ENCODE peak calls at places on chromosome 22, in five cellular contexts. M is posterior cingulate gyrus, A is iPS-NIHi11, O is upper lobe of right lung, Y is activated T-cell treated with anti-CD3 and anti-CD28 coated beads for 48 hours. W is an unnamed sample.

GRCh38 chr22:22196018-22196533 is 48.5 kb upstream of the VPREB1 start:
- DNase-seq in M (no peak), A (no peak), O (no peak), Y (no peak), W (no peak)

GRCh38 chr22:29040385-29041275 is 21.0 kb downstream of the C22orf31 start:
- DNase-seq in M (no peak), A (peak), O (no peak), Y (peak), W (peak)

GRCh38 chr22:30878516-30879365 is 89.8 kb downstream of the MORC2 start:
- DNase-seq in M (no peak), A (no peak), O (peak), Y (no peak), W (no peak)

GRCh38 chr22:19143967-19144400 is 467 bp downstream of the ESS2 start:
- DNase-seq in M (no peak), A (no peak), O (no peak), Y (peak), W (peak)

GRCh38 chr22:38034278-38034882 is 22.8 kb upstream of the PICK1 start:
- DNase-seq in M (peak), A (peak), O (peak), Y (no peak), W (no peak)

GRCh38 chr22:37510046-37510445 is 9.2 kb downstream of the CARD10 start:
- DNase-seq in M (no peak), A (no peak), O (no peak), Y (no peak), W (no peak)

GRCh38 chr22:24542641-24543040 is 12.3 kb downstream of the GUCD1 start:
- DNase-seq in M (no peak), A (no peak), O (peak), Y (no peak), W (no peak)

GRCh38 chr22:19530751-19531150 is 6.5 kb upstream of the CLDN5 start:
- DNase-seq in M (no peak), A (no peak), O (peak), Y (no peak), W (no peak)

GRCh38 chr22:23218867-23219251 is 38.5 kb downstream of the BCR start:
- DNase-seq in M (no peak), A (peak), O (peak), Y (no peak), W (no peak)

GRCh38 chr22:39674536-39674935 is 104.0 kb downstream of the CACNA1I start:
- DNase-seq in M (no peak), A (no peak), O (no peak), Y (no peak), W (no peak)

GRCh38 chr22:48369789-48370507 is 1457.7 kb downstream of the BRD1 start:
- DNase-seq in M (no peak), A (peak), O (no peak), Y (no peak), W (no peak)

GRCh38 chr22:37577957-37578356 is 1.9 kb downstream of the LGALS2 start:
- DNase-seq in M (no peak), A (no peak), O (no peak), Y (no peak), W (no peak)

GRCh38 chr22:33652596-33652995 is 267.7 kb downstream of the LARGE1 start:
- DNase-seq in M (no peak), A (no peak), O (no peak), Y (no peak), W (no peak)

GRCh38 chr22:27452245-27452644 is 349.3 kb downstream of the MN1 start:
- DNase-seq in M (no peak), A (no peak), O (no peak), Y (no peak), W (no peak)

GRCh38 chr22:36493690-36494110 is 12.3 kb upstream of the TXN2 start:
- DNase-seq in M (no peak), A (no peak), O (peak), Y (no peak), W (no peak)

GRCh38 chr22:24706732-24707476 is 67.6 kb downstream of the PIWIL3 start:
- DNase-seq in M (no peak), A (no peak), O (no peak), Y (no peak), W (no peak)

GRCh38 chr22:28773461-28773867 is 969 bp downstream of the CCDC117 start:
- DNase-seq in M (no peak), A (peak), O (no peak), Y (no peak), W (no peak)

GRCh38 chr22:44578516-44579230 is 80.6 kb upstream of the RTL6 start:
- DNase-seq in M (no peak), A (no peak), O (peak), Y (no peak), W (no peak)

GRCh38 chr22:37103696-37104452 is 5.6 kb downstream of the TMPRSS6 start:
- DNase-seq in M (no peak), A (no peak), O (no peak), Y (no peak), W (no peak)

GRCh38 chr22:24128631-24129601 is 52.4 kb upstream of the SUSD2 start:
- DNase-seq in M (no peak), A (no peak), O (no peak), Y (no peak), W (no peak)

GRCh38 chr22:24270556-24271405 is at the start of gene SPECC1L:
- DNase-seq in M (peak), A (peak), O (peak), Y (peak), W (peak)

GRCh38 chr22:47452184-47452583 is 689.7 kb downstream of the TBC1D22A start:
- DNase-seq in M (no peak), A (peak), O (no peak), Y (no peak), W (no peak)

GRCh38 chr22:25396615-25397200 is 167.8 kb upstream of the GRK3 start:
- DNase-seq in M (no peak), A (no peak), O (no peak), Y (no peak), W (no peak)

GRCh38 chr22:49657974-49658550 is 169.6 kb downstream of the BRD1 start:
- DNase-seq in M (no peak), A (no peak), O (peak), Y (no peak), W (no peak)

GRCh38 chr22:46538816-46539163 is 1.4 kb upstream of the CELSR1 start:
- DNase-seq in M (peak), A (no peak), O (peak), Y (peak), W (no peak)

GRCh38 chr22:27617214-27617881 is 184.2 kb downstream of the MN1 start:
- DNase-seq in M (no peak), A (no peak), O (no peak), Y (no peak), W (no peak)

GRCh38 chr22:43879901-43880742 is 11.7 kb downstream of the PNPLA5 start:
- DNase-seq in M (no peak), A (no peak), O (peak), Y (no peak), W (no peak)

GRCh38 chr22:39173787-39174497 is 21.5 kb upstream of the CBX7 start:
- DNase-seq in M (no peak), A (no peak), O (no peak), Y (no peak), W (peak)

GRCh38 chr22:23235425-23235824 is 55.1 kb downstream of the BCR start:
- DNase-seq in M (no peak), A (no peak), O (no peak), Y (no peak), W (no peak)

GRCh38 chr22:28014141-28015055 is 95.3 kb upstream of the PITPNB start:
- DNase-seq in M (no peak), A (no peak), O (peak), Y (no peak), W (no peak)

GRCh38 chr22:27669798-27670599 is 131.6 kb downstream of the MN1 start:
- DNase-seq in M (no peak), A (no peak), O (no peak), Y (no peak), W (no peak)

GRCh38 chr22:50479686-50480085 is 1.7 kb upstream of the ADM2 start:
- DNase-seq in M (no peak), A (no peak), O (no peak), Y (no peak), W (no peak)

GRCh38 chr22:27238935-27239510 is 562.5 kb downstream of the MN1 start:
- DNase-seq in M (no peak), A (peak), O (peak), Y (no peak), W (no peak)

GRCh38 chr22:37419916-37420655 is 7.2 kb downstream of the ELFN2 start:
- DNase-seq in M (no peak), A (peak), O (no peak), Y (peak), W (peak)

GRCh38 chr22:31947296-31947695 is 3.0 kb downstream of the YWHAH start:
- DNase-seq in M (no peak), A (no peak), O (no peak), Y (no peak), W (no peak)

GRCh38 chr22:44256860-44257560 is 55.7 kb downstream of the SHISAL1 start:
- DNase-seq in M (no peak), A (no peak), O (no peak), Y (no peak), W (no peak)

GRCh38 chr22:19607198-19608113 is 83.2 kb upstream of the CLDN5 start:
- DNase-seq in M (no peak), A (peak), O (peak), Y (peak), W (peak)

GRCh38 chr22:26442086-26442756 is 13.2 kb downstream of the ASPHD2 start:
- DNase-seq in M (no peak), A (peak), O (no peak), Y (no peak), W (no peak)

GRCh38 chr22:39727541-39727940 is 157.0 kb downstream of the CACNA1I start:
- DNase-seq in M (no peak), A (no peak), O (peak), Y (no peak), W (no peak)

W was measured in stimulated activated naive CD8-positive, alpha-beta T cell treated with anti-CD3 and anti-CD28 coated beads, Interleukin-15, amount 100 ng/mL, for 72 hours.